ENCODE peak calls at places on chromosomes 5 and 9, in five cellular contexts. R is ovary, Y is Panc1, K is K562, T is ascending aorta. X is an unnamed sample.

GRCh38 chr5:168307925-168308584 is 16.6 kb downstream of the WWC1 start:
- DNase-seq in R (no peak), Y (no peak), K (no peak), T (no peak), X (no peak)

GRCh38 chr5:77073667-77074066 is 13.4 kb downstream of the ZBED3 start:
- DNase-seq in R (no peak), Y (no peak), K (no peak), T (no peak), X (no peak)

GRCh38 chr5:94017579-94017978 is 276.2 kb upstream of the POU5F2 start:
- DNase-seq in R (no peak), Y (no peak), K (no peak), T (no peak), X (peak)

GRCh38 chr9:109252291-109252690 is 68.6 kb downstream of the EPB41L4B start:
- DNase-seq in R (no peak), Y (no peak), K (no peak), T (no peak), X (no peak)

GRCh38 chr5:116068028-116068632 is 16.7 kb upstream of the COMMD10 start:
- DNase-seq in R (peak), Y (no peak), K (peak), T (no peak), X (peak)

GRCh38 chr9:32986971-32987370 is 14.5 kb downstream of the APTX start:
- DNase-seq in R (no peak), Y (no peak), K (no peak), T (no peak), X (no peak)

GRCh38 chr9:112705773-112706427 is 12.0 kb downstream of the INIP start:
- DNase-seq in R (peak), Y (no peak), K (no peak), T (no peak), X (peak)

GRCh38 chr5:94308442-94308841 is 310.0 kb downstream of the KIAA0825 start:
- DNase-seq in R (no peak), Y (no peak), K (no peak), T (no peak), X (no peak)

GRCh38 chr5:93883459-93883858 is 142.1 kb upstream of the POU5F2 start:
- DNase-seq in R (no peak), Y (no peak), K (no peak), T (no peak), X (no peak)

GRCh38 chr9:104923289-104923688 is 4.7 kb downstream of the ABCA1 start:
- DNase-seq in R (no peak), Y (no peak), K (no peak), T (no peak), X (peak)

GRCh38 chr5:157177935-157178334 is 2.7 kb upstream of the ITK start:
- DNase-seq in R (no peak), Y (no peak), K (no peak), T (no peak), X (no peak)

GRCh38 chr5:88377705-88378656 is 109.3 kb upstream of the TMEM161B start:
- DNase-seq in R (no peak), Y (no peak), K (no peak), T (no peak), X (no peak)

GRCh38 chr9:98134702-98135557 is 15.9 kb upstream of the TRIM14 start:
- DNase-seq in R (no peak), Y (no peak), K (no peak), T (no peak), X (no peak)

GRCh38 chr5:122151640-122152039 is 22.3 kb downstream of the ZNF474 start:
- DNase-seq in R (no peak), Y (no peak), K (no peak), T (no peak), X (peak)

GRCh38 chr9:136740491-136740890 is 2.2 kb downstream of the LCN10 start:
- DNase-seq in R (no peak), Y (no peak), K (no peak), T (no peak), X (no peak)

GRCh38 chr5:19270153-19270552 is 717.8 kb downstream of the CDH18 start:
- DNase-seq in R (no peak), Y (no peak), K (no peak), T (no peak), X (no peak)

GRCh38 chr5:14383923-14384322 is 197.7 kb upstream of the OTULINL start:
- DNase-seq in R (no peak), Y (no peak), K (no peak), T (no peak), X (no peak)

GRCh38 chr5:124040799-124041198 is 528.8 kb downstream of the CSNK1G3 start:
- DNase-seq in R (no peak), Y (no peak), K (no peak), T (no peak), X (peak)

GRCh38 chr5:115948013-115948605 is 14.2 kb upstream of the LVRN start:
- DNase-seq in R (no peak), Y (no peak), K (no peak), T (no peak), X (peak)

GRCh38 chr9:78319197-78320029 is 22.5 kb downstream of the PSAT1 start:
- DNase-seq in R (no peak), Y (no peak), K (no peak), T (no peak), X (no peak)

GRCh38 chr5:138336952-138337684 is 948 bp upstream of the FAM53C start:
- DNase-seq in R (peak), Y (peak), K (peak), T (peak), X (no peak)

GRCh38 chr9:124716795-124717194 is 54.3 kb downstream of the NR6A1 start:
- DNase-seq in R (no peak), Y (no peak), K (no peak), T (no peak), X (no peak)

GRCh38 chr5:141808857-141809256 is 69.4 kb downstream of the PCDH1 start:
- DNase-seq in R (no peak), Y (no peak), K (no peak), T (no peak), X (no peak)

GRCh38 chr9:12813960-12814876 is 39.4 kb downstream of the LURAP1L start:
- DNase-seq in R (peak), Y (peak), K (no peak), T (peak), X (peak)

GRCh38 chr5:31361234-31361633 is 167.7 kb downstream of the CDH6 start:
- DNase-seq in R (no peak), Y (no peak), K (no peak), T (no peak), X (peak)

GRCh38 chr5:91946870-91947269 is 563.8 kb upstream of the ARRDC3 start:
- DNase-seq in R (no peak), Y (no peak), K (no peak), T (no peak), X (no peak)

GRCh38 chr5:74034738-74035137 is 408.7 kb downstream of the ARHGEF28 start:
- DNase-seq in R (no peak), Y (no peak), K (no peak), T (no peak), X (peak)

GRCh38 chr9:115300896-115301295 is 182.9 kb upstream of the TNC start:
- DNase-seq in R (no peak), Y (no peak), K (no peak), T (no peak), X (no peak)

GRCh38 chr5:36739751-36740221 is 133.4 kb downstream of the SLC1A3 start:
- DNase-seq in R (peak), Y (peak), K (peak), T (peak), X (peak)

GRCh38 chr9:81430727-81431126 is 258.6 kb downstream of the TLE1 start:
- DNase-seq in R (no peak), Y (no peak), K (no peak), T (no peak), X (peak)

GRCh38 chr5:180323929-180324632 is 29.1 kb downstream of the GFPT2 start:
- DNase-seq in R (no peak), Y (no peak), K (no peak), T (no peak), X (no peak)

DNA sequence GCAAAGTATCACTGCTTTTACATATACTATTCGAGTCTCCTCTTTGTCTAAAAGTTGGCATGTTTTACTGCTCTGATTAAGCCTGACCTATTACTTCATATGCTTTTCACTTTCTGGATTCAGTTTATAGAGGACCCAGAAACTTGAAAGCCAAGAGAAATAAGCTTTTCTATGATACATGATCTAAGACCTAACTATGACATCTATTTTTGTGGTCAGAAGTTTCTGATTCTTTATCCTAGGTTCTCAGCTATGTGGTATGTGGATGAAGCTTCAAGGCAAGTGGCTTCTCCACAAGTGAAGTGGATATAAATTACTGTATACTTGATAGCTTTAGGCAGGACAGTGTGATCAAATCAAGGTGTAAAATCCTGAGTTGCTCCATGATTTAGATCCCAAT is 6.3 kb downstream of the EDIL3 start:
- DNase-seq in R (no peak), Y (no peak), K (no peak), T (no peak), X (peak)
- H3K4me3 ChIP-seq in R (no peak), Y (no peak), K (no peak), T (peak), X (no peak)

GRCh38 chr9:36148652-36149051 is 12.1 kb downstream of the GLIPR2 start:
- DNase-seq in R (peak), Y (no peak), K (peak), T (peak), X (peak)
- TF ChIP-seq CTCF in R (no peak), Y (no peak), K (no peak), T (no peak), X (no peak)

GRCh38 chr9:131677445-131678180 is 62.3 kb downstream of the RAPGEF1 start:
- DNase-seq in R (no peak), Y (no peak), K (no peak), T (no peak), X (peak)
- H3K4me3 ChIP-seq in R (no peak), Y (peak), K (no peak), T (peak), X (peak)

GRCh38 chr5:80958611-80959010 is 1.6 kb upstream of the RASGRF2 start:
- DNase-seq in R (no peak), Y (no peak), K (no peak), T (no peak), X (no peak)

GRCh38 chr5:80955082-80955481 is 5.1 kb upstream of the RASGRF2 start:
- DNase-seq in R (no peak), Y (no peak), K (no peak), T (no peak), X (no peak)

GRCh38 chr5:80959138-80959537 is 1.0 kb upstream of the RASGRF2 start:
- DNase-seq in R (no peak), Y (no peak), K (no peak), T (no peak), X (no peak)

GRCh38 chr5:80956272-80956671 is 3.9 kb upstream of the RASGRF2 start:
- DNase-seq in R (no peak), Y (no peak), K (no peak), T (no peak), X (no peak)

GRCh38 chr5:80957031-80957761 is 3.0 kb upstream of the RASGRF2 start:
- DNase-seq in R (no peak), Y (no peak), K (no peak), T (no peak), X (no peak)
- TF ChIP-seq CTCF in R (no peak), Y (no peak), K (no peak), T (no peak), X (no peak)

X was measured in fibroblast of the aortic adventitia.